ENCODE peak calls at places on chromosomes 3 and 15, in seven cellular contexts. X is thoracic aorta, M is PC-3, J is uterus, K is SK-N-SH, W is psoas muscle, A is HepG2. G is an unnamed sample.

GRCh38 chr15:98292442-98293240 is 332.1 kb downstream of the ARRDC4 start:
- DNase-seq in X (no peak), M (peak; percentile 38), K (peak; percentile 77), J (peak; percentile 20), A (peak; percentile 27), W (peak; percentile 16), G (peak; percentile 5)

GRCh38 chr3:113697192-113698090 is 999 bp upstream of the USF3 start:
- DNase-seq in M (peak; percentile 32), A (peak; percentile 7), X (no peak), W (no peak), K (peak; percentile 43), J (peak; percentile 27), G (no peak)

GRCh38 chr3:71372911-71373637 is 210.5 kb downstream of the FOXP1 start:
- DNase-seq in A (no peak), K (no peak), X (no peak), W (no peak), J (no peak), M (no peak), G (no peak)

GRCh38 chr15:69666441-69666882 is 213.8 kb downstream of the RPLP1 start:
- DNase-seq in J (no peak), M (no peak), K (no peak), W (no peak), A (no peak), X (no peak), G (peak; percentile 37)

GRCh38 chr3:170695486-170696069 is 109.7 kb upstream of the SLC7A14 start:
- DNase-seq in A (no peak), X (no peak), K (no peak), J (no peak), W (no peak), M (peak; percentile 85), G (no peak)

GRCh38 chr15:33132722-33133345 is 61.7 kb downstream of the FMN1 start:
- DNase-seq in X (no peak), M (peak; percentile 85), K (peak; percentile 50), J (no peak), W (no peak), A (peak; percentile 31), G (peak; percentile 70)

GRCh38 chr3:151707216-151707615 is 26.5 kb upstream of the AADACL2 start:
- DNase-seq in W (no peak), X (no peak), M (no peak), A (no peak), K (no peak), J (no peak), G (peak; percentile 40)

GRCh38 chr3:118818386-118818785 is 216.3 kb downstream of the IGSF11 start:
- DNase-seq in W (no peak), A (peak; percentile 5), K (no peak), J (no peak), X (no peak), M (peak; percentile 60), G (no peak)

GRCh38 chr3:195905970-195906864 is 2.1 kb downstream of the TNK2 start:
- DNase-seq in X (no peak), M (peak; percentile 61), K (no peak), J (no peak), A (no peak), W (no peak), G (no peak)

GRCh38 chr3:51002495-51002894 is 327.8 kb downstream of the DOCK3 start:
- DNase-seq in W (no peak), M (no peak), K (no peak), J (no peak), X (no peak), A (peak; percentile 61), G (no peak)

GRCh38 chr3:139654637-139655365 is 23.0 kb downstream of the NMNAT3 start:
- DNase-seq in K (no peak), A (peak; percentile 98), W (no peak), M (no peak), J (no peak), X (no peak), G (no peak)

GRCh38 chr3:29764603-29765254 is 483.9 kb downstream of the RBMS3 start:
- DNase-seq in A (no peak), W (no peak), X (no peak), K (no peak), J (no peak), M (peak; percentile 94), G (peak; percentile 88)

GRCh38 chr15:38085104-38085503 is 150.7 kb downstream of the TMCO5A start:
- DNase-seq in X (no peak), M (no peak), J (no peak), K (no peak), W (no peak), A (no peak), G (no peak)

GRCh38 chr3:24763421-24763820 is 268.8 kb upstream of the THRB start:
- DNase-seq in M (peak; percentile 70), W (no peak), X (no peak), J (no peak), K (no peak), A (no peak), G (peak; percentile 42)

GRCh38 chr3:134369231-134369741 is 5.0 kb downstream of the AMOTL2 start:
- DNase-seq in X (no peak), A (no peak), K (no peak), W (no peak), J (no peak), M (no peak), G (peak; percentile 75)

GRCh38 chr3:187750041-187750512 is 4.8 kb upstream of the BCL6 start:
- DNase-seq in A (peak; percentile 92), J (no peak), W (peak; percentile 16), M (peak; percentile 95), X (no peak), K (no peak), G (no peak)

GRCh38 chr15:86016750-86017149 is 62.9 kb upstream of the AGBL1 start:
- DNase-seq in X (no peak), A (no peak), J (no peak), M (no peak), K (no peak), W (no peak), G (no peak)

GRCh38 chr3:55860040-55860439 is 372.9 kb upstream of the WNT5A start:
- DNase-seq in A (no peak), X (no peak), J (no peak), M (no peak), W (no peak), K (no peak), G (no peak)

GRCh38 chr3:126287536-126288181 is 69.5 kb downstream of the KLF15 start:
- DNase-seq in X (peak; percentile 24), K (peak; percentile 78), J (peak; percentile 62), M (no peak), W (peak; percentile 67), A (peak; percentile 41), G (peak; percentile 34)

GRCh38 chr15:34889486-34889885 is 80.1 kb downstream of the AQR start:
- DNase-seq in M (no peak), X (no peak), K (no peak), A (no peak), W (no peak), J (no peak), G (no peak)

DNA sequence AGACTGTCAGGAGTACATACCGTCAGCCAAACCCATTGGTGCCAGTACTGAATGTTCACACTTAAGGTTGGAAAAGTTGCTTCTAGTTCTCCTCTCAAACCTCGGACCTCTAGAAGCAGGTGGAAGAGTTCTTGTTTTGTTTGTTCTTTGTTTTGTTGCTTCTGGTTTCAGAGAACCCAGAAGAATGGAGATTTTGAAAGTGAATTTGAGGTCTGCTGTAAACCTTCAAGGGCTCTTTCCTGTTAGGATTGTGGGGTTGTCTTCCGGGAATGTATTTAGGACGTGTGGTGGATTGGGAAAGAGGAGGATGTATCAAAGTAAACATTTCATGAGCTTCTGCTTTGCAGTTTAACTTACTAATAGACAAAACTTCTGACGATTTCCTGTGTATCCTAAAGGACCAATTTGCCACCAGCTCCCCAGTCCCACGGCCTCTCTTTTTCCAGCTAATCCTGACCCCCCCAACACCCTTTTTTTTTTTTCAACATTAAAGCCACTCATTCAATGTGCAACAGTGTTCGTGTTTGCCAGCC is 50.3 kb downstream of the FILIP1L start:
- DNase-seq in X (no peak), J (no peak), M (no peak), A (peak; percentile 89), W (no peak), K (no peak), G (no peak)
- H3K4me3 ChIP-seq in X (no peak overlapping the region), J (no peak overlapping the region), M (no peak overlapping the region), A (peak overlapping the region; percentile 2), W (no peak overlapping the region), K (no peak overlapping the region), G (no peak overlapping the region)

DNA sequence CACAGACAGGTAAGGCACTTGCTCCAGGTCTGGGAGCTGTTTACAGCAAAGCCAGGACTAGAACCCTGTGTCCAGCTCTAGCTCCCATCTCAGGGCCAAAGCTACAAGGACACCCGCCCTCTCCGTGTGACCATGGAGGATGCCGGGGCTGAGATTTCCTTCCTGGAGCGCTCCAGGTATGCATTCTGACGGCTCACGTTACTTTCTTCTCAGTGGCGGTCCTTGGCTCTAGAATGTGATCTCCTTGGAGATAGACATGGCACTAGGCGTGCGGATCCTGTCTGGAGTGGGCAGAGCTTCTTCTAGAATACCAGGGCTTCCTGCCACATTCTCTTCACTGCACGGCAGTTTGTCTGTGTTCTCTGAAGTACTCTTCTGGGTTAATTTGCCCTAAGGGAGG is 185.7 kb downstream of the OPA1 start:
- DNase-seq in K (no peak), X (no peak), W (no peak), A (no peak), M (no peak), J (no peak), G (no peak)
- H3K36me3 ChIP-seq in K (no peaks in the 10 kb centered on the region), X (no peaks in the 10 kb centered on the region), W (no peaks in the 10 kb centered on the region), A (no peaks in the 10 kb centered on the region), M (no peaks in the 10 kb centered on the region), J (no peaks in the 10 kb centered on the region), G (no peaks in the 10 kb centered on the region)

DNA sequence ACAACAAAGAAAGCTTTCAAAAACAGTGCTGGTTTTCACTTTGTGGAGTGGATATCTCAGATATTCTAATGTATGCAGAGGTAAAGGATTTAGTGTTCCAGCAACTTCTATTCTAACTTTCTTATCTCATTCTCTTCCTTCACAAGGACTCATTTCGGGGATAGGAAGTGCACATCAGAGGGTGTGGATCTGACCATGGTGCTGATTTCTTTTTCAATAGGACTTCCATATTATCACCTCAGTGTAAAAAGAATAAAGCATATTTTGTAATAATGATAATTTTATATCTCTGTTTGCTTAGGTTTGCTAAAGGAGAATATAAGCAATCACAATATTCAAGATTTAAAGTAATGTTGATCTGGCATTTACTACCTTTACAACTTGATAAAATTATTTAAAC is 12.5 kb upstream of the CADM2 start:
- DNase-seq in W (no peak), A (no peak), X (no peak), K (no peak), J (no peak), M (peak; percentile 29), G (no peak)
- TF ChIP-seq CTCF in W (no peak), A (no peak), X (no peak), K (no peak), J (no peak), M (no peak), G (no peak)

GRCh38 chr3:37991823-37992222 is 1.2 kb downstream of the VILL start:
- DNase-seq in W (no peak), J (no peak), X (no peak), A (no peak), M (no peak), K (no peak), G (no peak)

GRCh38 chr3:37992271-37993066 is 1.9 kb downstream of the VILL start:
- DNase-seq in W (no peak), K (no peak), J (no peak), X (no peak), M (peak; percentile 63), A (peak; percentile 48), G (no peak)

GRCh38 chr3:37990527-37990926 is at the start of gene VILL:
- DNase-seq in M (peak; percentile 82), X (no peak), W (no peak), A (no peak), J (no peak), K (no peak), G (no peak)

GRCh38 chr3:37989821-37990480 is 635 bp upstream of the VILL start:
- DNase-seq in J (no peak), A (no peak), W (no peak), X (no peak), K (no peak), M (no peak), G (no peak)

GRCh38 chr3:37991109-37991508 is 523 bp downstream of the VILL start:
- DNase-seq in A (no peak), K (no peak), W (no peak), J (no peak), X (no peak), M (no peak), G (no peak)
- H3K4me3 ChIP-seq in A (no peak overlapping the region), K (no peak overlapping the region), W (no peak overlapping the region), J (no peak overlapping the region), X (no peak overlapping the region), M (no peak overlapping the region), G (no peak overlapping the region)